ENCODE peak calls at places on chromosomes 11 and 22, in nine cellular contexts. V, W, J, I, P, U, N, C and S are unnamed samples.

GRCh38 chr11:118908264-118908663 is 17.5 kb downstream of the BCL9L start:
- DNase-seq in P (no peak), I (no peak), W (no peak), U (no peak), J (no peak), V (no peak), C (no peak), N (no peak), S (no peak)

GRCh38 chr22:50605349-50606074 is 4.9 kb downstream of the MAPK8IP2 start:
- DNase-seq in P (no peak), W (peak), V (no peak), U (no peak), J (no peak), N (no peak), C (no peak), I (no peak), S (no peak)

GRCh38 chr11:67416416-67417335 is 1.2 kb downstream of the CARNS1 start:
- DNase-seq in C (peak), I (no peak), W (no peak), N (peak), U (peak), P (no peak), J (no peak), V (peak), S (no peak)

GRCh38 chr11:104705475-104706195 is 192.6 kb downstream of the CASP12 start:
- DNase-seq in V (peak), N (peak), P (no peak), W (no peak), C (peak), I (peak), J (no peak), U (peak), S (no peak)

GRCh38 chr11:104522650-104523049 is 358.7 kb upstream of the PDGFD start:
- DNase-seq in W (no peak), P (no peak), U (peak), N (no peak), I (no peak), C (no peak), J (no peak), V (no peak), S (no peak)

GRCh38 chr22:44369241-44369652 is 56.5 kb upstream of the SHISAL1 start:
- DNase-seq in U (no peak), I (no peak), C (no peak), W (no peak), P (no peak), N (no peak), V (no peak), J (no peak), S (no peak)

GRCh38 chr11:106425819-106426218 is 348.4 kb downstream of the AASDHPPT start:
- DNase-seq in V (no peak), J (no peak), N (no peak), P (no peak), U (no peak), C (no peak), W (no peak), I (no peak), S (no peak)

GRCh38 chr11:14803846-14804245 is 88.2 kb downstream of the CYP2R1 start:
- DNase-seq in C (no peak), I (no peak), N (no peak), P (no peak), W (no peak), U (no peak), V (no peak), J (no peak), S (no peak)

GRCh38 chr11:92322225-92322624 is 97.6 kb downstream of the FAT3 start:
- DNase-seq in C (peak), V (peak), U (peak), P (no peak), I (no peak), J (no peak), N (no peak), W (peak), S (no peak)

GRCh38 chr11:67528376-67528775 is 5.1 kb upstream of the CABP2 start:
- DNase-seq in W (no peak), J (no peak), C (no peak), U (no peak), N (no peak), P (no peak), V (no peak), I (no peak), S (no peak)

GRCh38 chr22:48394787-48395620 is 1432.7 kb downstream of the BRD1 start:
- DNase-seq in V (no peak), J (no peak), I (no peak), N (no peak), U (no peak), W (no peak), C (no peak), P (no peak), S (no peak)

GRCh38 chr22:46127556-46127955 is 22.8 kb upstream of the PPARA start:
- DNase-seq in N (no peak), C (no peak), J (no peak), W (no peak), V (no peak), U (no peak), I (no peak), P (no peak), S (no peak)

GRCh38 chr11:122773781-122774266 is 64.5 kb upstream of the CRTAM start:
- DNase-seq in N (no peak), V (no peak), J (no peak), U (no peak), I (no peak), P (no peak), W (no peak), C (no peak), S (no peak)

GRCh38 chr11:20601221-20601914 is 2.0 kb downstream of the SLC6A5 start:
- DNase-seq in W (no peak), P (no peak), I (no peak), U (no peak), V (no peak), N (no peak), C (no peak), J (no peak), S (no peak)

GRCh38 chr22:36385491-36386350 is 2.0 kb downstream of the MYH9 start:
- DNase-seq in N (peak), V (no peak), C (peak), I (no peak), U (peak), J (no peak), P (peak), W (no peak), S (no peak)

GRCh38 chr22:48569476-48570233 is 1258.0 kb downstream of the BRD1 start:
- DNase-seq in V (no peak), P (no peak), N (no peak), C (no peak), W (no peak), U (no peak), J (no peak), I (no peak), S (no peak)

GRCh38 chr11:62005231-62005661 is 37.8 kb upstream of the FTH1 start:
- DNase-seq in N (no peak), P (no peak), W (peak), C (no peak), J (no peak), U (peak), I (peak), V (no peak), S (no peak)

GRCh38 chr22:30310881-30311771 is 15.6 kb downstream of the TBC1D10A start:
- DNase-seq in J (no peak), I (peak), C (no peak), W (peak), U (peak), N (no peak), V (peak), P (peak), S (no peak)

GRCh38 chr11:115471367-115471766 is 32.8 kb downstream of the CADM1 start:
- DNase-seq in C (no peak), N (no peak), J (no peak), W (no peak), I (no peak), P (no peak), U (no peak), V (peak), S (no peak)

GRCh38 chr11:47995318-47995717 is 15.0 kb downstream of the PTPRJ start:
- DNase-seq in W (no peak), V (no peak), I (no peak), U (no peak), N (no peak), P (no peak), J (no peak), C (no peak), S (no peak)